ENCODE peak calls at places on chromosomes 7 and 10, in four cellular contexts. L is natural killer cell, P is Panc1, F is tibial artery. X is an unnamed sample.

GRCh38 chr10:92830478-92831389 is 17.6 kb upstream of the EXOC6 start:
- DNase-seq in P (no peak), F (no peak), L (no peak), X (no peak)

GRCh38 chr10:84469470-84469869 is 141.1 kb downstream of the CCSER2 start:
- DNase-seq in L (no peak), F (no peak), P (no peak), X (no peak)

GRCh38 chr7:129367700-129368388 is 66.4 kb upstream of the STRIP2 start:
- DNase-seq in F (peak), P (peak), L (peak), X (peak)

GRCh38 chr10:52668024-52668423 is 104.6 kb downstream of the MBL2 start:
- DNase-seq in L (no peak), F (no peak), P (no peak), X (no peak)

GRCh38 chr7:77335581-77335980 is 80.6 kb downstream of the GSAP start:
- DNase-seq in P (no peak), F (no peak), L (no peak), X (no peak)

GRCh38 chr7:34096135-34096775 is 190.9 kb downstream of the BMPER start:
- DNase-seq in P (no peak), F (peak), L (no peak), X (peak)

GRCh38 chr7:151696738-151697514 is 177.2 kb upstream of the RHEB start:
- DNase-seq in F (no peak), P (no peak), L (no peak), X (no peak)

GRCh38 chr10:58754419-58755180 is 241.9 kb downstream of the BICC1 start:
- DNase-seq in P (no peak), L (no peak), F (no peak), X (no peak)

GRCh38 chr7:128361463-128362441 is at the start of gene PRRT4:
- DNase-seq in P (no peak), L (no peak), F (no peak), X (no peak)

GRCh38 chr10:106941297-106942034 is 223.0 kb downstream of the SORCS1 start:
- DNase-seq in L (no peak), F (no peak), P (no peak), X (no peak)

GRCh38 chr7:80816806-80817205 is 102.0 kb downstream of the SEMA3C start:
- DNase-seq in P (no peak), L (no peak), F (no peak), X (no peak)

GRCh38 chr7:47415289-47416212 is 166.4 kb downstream of the TNS3 start:
- DNase-seq in P (no peak), F (no peak), L (no peak), X (no peak)

GRCh38 chr10:62618576-62619408 is 185.7 kb upstream of the ADO start:
- DNase-seq in L (no peak), P (no peak), F (peak), X (no peak)

GRCh38 chr10:15163261-15163864 is 5.1 kb downstream of the NMT2 start:
- DNase-seq in F (no peak), L (no peak), P (no peak), X (no peak)

GRCh38 chr7:28623105-28623730 is 210.9 kb downstream of the CREB5 start:
- DNase-seq in P (no peak), F (no peak), L (no peak), X (no peak)

GRCh38 chr7:151893405-151893923 is 16.5 kb upstream of the PRKAG2 start:
- DNase-seq in P (no peak), L (no peak), F (no peak), X (no peak)

GRCh38 chr7:43639858-43640491 is 57.1 kb downstream of the STK17A start:
- DNase-seq in L (no peak), F (peak), P (no peak), X (no peak)

GRCh38 chr7:120014920-120015465 is 258.0 kb upstream of the KCND2 start:
- DNase-seq in F (no peak), L (no peak), P (no peak), X (no peak)

GRCh38 chr7:129376778-129377700 is 57.2 kb upstream of the STRIP2 start:
- DNase-seq in L (no peak), F (no peak), P (no peak), X (no peak)

GRCh38 chr10:110529596-110530011 is 31.9 kb downstream of the DUSP5 start:
- DNase-seq in F (no peak), P (no peak), L (peak), X (no peak)

GRCh38 chr7:111638048-111638447 is 75.8 kb upstream of the IMMP2L start:
- DNase-seq in P (no peak), L (no peak), F (no peak), X (no peak)

GRCh38 chr7:23544913-23545354 is 13.2 kb upstream of the TRA2A start:
- DNase-seq in L (no peak), P (peak), F (no peak), X (no peak)

DNA sequence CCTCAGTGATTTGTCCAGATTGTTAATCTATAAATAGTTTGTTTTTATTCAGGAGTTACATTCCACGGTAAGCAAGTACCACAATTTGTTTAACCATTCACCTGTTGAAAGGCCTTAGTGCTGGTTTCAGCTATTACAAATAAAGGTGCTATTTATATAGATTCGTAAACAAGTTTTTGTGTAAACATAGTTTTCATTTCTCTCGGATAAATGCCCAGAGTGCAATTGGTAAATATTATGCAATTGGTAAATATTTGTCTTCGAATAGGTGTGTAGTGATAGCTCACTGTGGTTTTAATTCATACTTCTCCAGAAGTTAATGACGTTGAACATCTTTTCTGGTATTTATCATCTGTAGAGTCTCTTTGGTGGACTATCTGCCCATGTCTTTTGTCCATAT is 76.4 kb upstream of the RSU1 start:
- DNase-seq in F (no peak), L (no peak), P (peak), X (no peak)
- TF ChIP-seq CTCF in F (no peak), L (no peak), P (no peak), X (no peak)

GRCh38 chr7:100600222-100601038 is 1.7 kb upstream of the PCOLCE start:
- DNase-seq in P (no peak), L (no peak), F (no peak), X (no peak)
- TF ChIP-seq CTCF in P (no peak), L (no peak), F (no peak), X (no peak)

DNA sequence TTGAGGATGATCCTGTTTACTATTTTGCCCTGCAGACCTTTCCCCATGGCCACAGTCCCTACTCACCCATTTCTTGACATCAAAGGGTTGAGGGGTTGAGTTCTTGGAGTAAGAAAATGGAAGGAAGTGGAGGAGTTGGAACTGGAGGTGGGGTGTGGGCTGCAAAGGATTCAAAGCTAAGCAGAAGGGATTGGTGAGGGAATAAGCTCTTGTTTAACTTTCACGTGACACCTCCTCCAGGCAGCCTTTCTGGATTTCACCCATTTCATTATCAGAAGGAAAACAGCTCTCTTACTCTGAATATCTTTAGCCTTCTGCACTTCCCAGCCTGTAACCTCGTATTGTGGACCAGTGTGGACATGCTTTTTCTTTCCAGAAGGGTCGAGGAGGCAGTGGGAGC is 13.7 kb downstream of the MOSPD3 start:
- DNase-seq in L (no peak), P (no peak), F (no peak), X (no peak)
- TF ChIP-seq CTCF in L (no peak), P (no peak), F (no peak), X (no peak)

GRCh38 chr10:35642023-35642792 is at the start of gene FZD8:
- DNase-seq in F (peak), L (peak), P (no peak), X (peak)
- TF ChIP-seq CTCF in F (no peak), L (no peak), P (peak), X (no peak)

GRCh38 chr7:1458676-1459511 is at the start of gene MICALL2:
- DNase-seq in L (peak), F (peak), P (no peak), X (peak)

GRCh38 chr7:1455241-1455939 is 3.9 kb downstream of the MICALL2 start:
- DNase-seq in P (no peak), L (no peak), F (no peak), X (no peak)

GRCh38 chr7:1455955-1456354 is 3.3 kb downstream of the MICALL2 start:
- DNase-seq in P (no peak), F (no peak), L (no peak), X (no peak)

GRCh38 chr7:1457949-1458675 is 1.2 kb downstream of the MICALL2 start:
- DNase-seq in F (no peak), P (no peak), L (no peak), X (no peak)

GRCh38 chr7:1457059-1457948 is 2.0 kb downstream of the MICALL2 start:
- DNase-seq in F (no peak), L (no peak), P (no peak), X (no peak)
- TF ChIP-seq CTCF in F (no peak), L (no peak), P (no peak), X (no peak)

DNA sequence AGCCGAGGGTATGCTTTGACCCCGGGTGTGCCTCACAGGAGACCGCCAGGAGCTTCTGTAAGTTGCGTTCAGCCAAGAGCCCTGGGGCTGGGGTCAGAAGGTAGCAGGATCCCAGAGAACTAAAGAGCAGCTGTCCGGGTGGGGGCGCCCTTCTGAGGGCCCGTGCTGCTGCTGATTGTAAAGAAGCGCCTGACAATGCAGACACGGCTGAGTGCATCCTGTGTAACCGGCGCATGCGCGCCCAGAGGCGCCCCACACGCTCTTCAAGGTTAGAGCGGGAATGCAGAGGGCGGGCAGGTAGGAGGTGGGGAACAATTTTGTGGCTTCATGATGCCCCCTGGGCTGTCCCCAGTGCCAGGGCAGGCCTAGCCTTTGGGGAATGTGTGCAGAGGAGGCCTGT is 210.2 kb upstream of the CTBP2 start:
- DNase-seq in F (no peak), L (no peak), P (no peak), X (no peak)
- TF ChIP-seq CTCF in F (no peak), L (no peak), P (peak), X (no peak)

DNA sequence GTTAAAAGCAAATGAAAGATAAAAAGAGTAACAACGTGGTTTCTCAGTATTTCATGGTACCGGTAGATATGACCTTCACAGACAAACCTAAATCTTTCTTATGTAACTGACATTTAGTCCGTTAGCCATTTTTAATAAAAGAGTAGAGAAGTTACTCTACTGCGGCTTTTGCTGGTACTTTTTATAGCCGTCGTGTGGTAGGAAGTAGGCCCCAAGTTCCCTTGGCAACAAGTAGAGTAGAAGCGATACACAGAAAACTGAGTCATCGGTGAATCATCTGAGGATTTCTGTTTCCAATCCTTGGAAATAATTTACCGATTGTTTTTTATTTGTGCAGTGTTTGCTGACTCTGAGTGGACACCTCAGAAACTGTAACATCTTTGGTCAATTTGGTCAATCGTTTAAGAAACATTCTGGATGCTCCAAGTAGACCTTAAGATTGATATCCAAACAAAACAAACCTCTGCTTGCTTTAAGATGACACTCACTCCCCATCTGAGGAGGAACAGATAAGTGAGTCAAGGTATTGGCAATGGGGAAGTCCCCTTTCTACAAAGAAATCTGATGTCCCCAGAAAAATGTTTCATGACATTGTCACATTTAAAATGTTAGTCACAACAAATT is 63.9 kb upstream of the AHR start:
- DNase-seq in P (peak), L (peak), F (peak), X (no peak)
- TF ChIP-seq CTCF in P (no peak), L (no peak), F (no peak), X (no peak)

DNA sequence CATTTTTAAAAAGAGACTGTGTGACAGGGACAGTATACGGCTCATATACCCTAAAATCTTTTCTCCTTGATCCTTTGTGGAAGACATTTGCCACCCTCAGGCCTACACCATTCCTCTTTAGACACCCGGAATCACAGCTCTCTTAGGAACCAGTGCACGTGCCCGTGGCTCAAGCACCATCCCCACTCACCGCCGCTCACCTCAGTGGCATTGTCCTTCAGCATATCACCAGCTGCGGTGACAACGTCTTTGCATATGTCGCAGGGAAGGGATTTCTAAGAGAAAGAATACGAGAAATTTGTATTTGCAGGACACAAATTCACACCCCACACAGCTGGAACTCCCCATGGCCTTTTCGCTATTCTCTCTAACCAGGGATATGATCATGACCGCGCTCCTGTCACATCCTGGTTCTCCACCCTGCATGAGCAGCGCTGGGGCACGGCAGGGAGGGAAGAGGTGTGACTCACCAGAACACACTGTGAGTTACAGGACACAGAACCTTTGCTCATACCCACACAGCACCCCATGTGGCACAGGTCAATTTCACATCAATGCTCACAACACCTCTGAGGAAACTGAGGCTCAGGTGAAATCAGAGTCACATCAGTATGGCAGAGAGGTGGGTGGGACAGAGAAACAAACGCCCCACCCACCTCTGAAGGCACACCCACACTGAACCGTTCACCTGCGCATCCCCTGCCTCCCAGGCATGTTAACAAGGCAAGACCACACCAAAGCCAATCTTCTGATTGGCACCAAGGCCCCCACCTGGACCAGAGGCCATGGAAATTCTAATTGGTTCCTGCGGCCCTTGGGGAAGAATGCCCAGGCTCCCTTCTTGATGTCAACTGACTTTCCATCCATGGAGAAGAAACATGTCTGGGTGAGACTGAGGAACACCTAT is 19.2 kb downstream of the PSAP start:
- DNase-seq in L (no peak), P (no peak), F (no peak), X (no peak)
- TF ChIP-seq CTCF in L (no peak), P (no peak), F (no peak), X (no peak)

GRCh38 chr7:108114117-108114841 is 15.9 kb downstream of the LAMB4 start:
- DNase-seq in P (no peak), F (no peak), L (no peak), X (no peak)
- TF ChIP-seq CTCF in P (peak), F (no peak), L (no peak), X (no peak)